ENCODE peak calls at places on chromosomes 5 and 9, in seven cellular contexts. K is A549; X is HFF-Myc; I is PC-9; A is fibroblast of mammary gland; E is CD8-positive, alpha-beta T cell; W is GM12865. O is an unnamed sample.

GRCh38 chr9:132982508-132982907 is 4.0 kb downstream of the GFI1B start:
- DNase-seq in K (no peak), X (no peak), I (no peak), A (no peak), E (no peak), W (no peak), O (no peak)

GRCh38 chr9:2725126-2725525 is 7.8 kb downstream of the KCNV2 start:
- DNase-seq in K (no peak), X (no peak), I (no peak), A (no peak), E (no peak), W (no peak), O (no peak)

GRCh38 chr5:150317048-150318003 is 14.6 kb upstream of the ARSI start:
- DNase-seq in K (peak), X (peak), I (peak), A (peak), E (no peak), W (no peak), O (peak)

GRCh38 chr9:106784076-106784475 is 78.9 kb upstream of the ZNF462 start:
- DNase-seq in K (no peak), X (no peak), I (no peak), A (no peak), E (no peak), W (no peak), O (no peak)

GRCh38 chr9:36888551-36888950 is 145.5 kb downstream of the PAX5 start:
- DNase-seq in K (no peak), X (no peak), I (no peak), A (no peak), E (no peak), W (no peak), O (no peak)

GRCh38 chr5:79971156-79971555 is 19.9 kb downstream of the MTX3 start:
- DNase-seq in K (no peak), X (peak), I (no peak), A (peak), E (no peak), W (no peak), O (peak)

GRCh38 chr5:136062563-136063274 is 33.9 kb downstream of the TGFBI start:
- DNase-seq in K (no peak), X (no peak), I (peak), A (peak), E (no peak), W (peak), O (no peak)

GRCh38 chr9:21454149-21454548 is 13.9 kb downstream of the IFNA1 start:
- DNase-seq in K (no peak), X (no peak), I (peak), A (peak), E (no peak), W (no peak), O (peak)

GRCh38 chr9:23851024-23851629 is 25.1 kb upstream of the ELAVL2 start:
- DNase-seq in K (peak), X (no peak), I (no peak), A (peak), E (no peak), W (no peak), O (no peak)

GRCh38 chr9:121888438-121888775 is 204.7 kb downstream of the TTLL11 start:
- DNase-seq in K (peak), X (peak), I (no peak), A (peak), E (no peak), W (no peak), O (peak)

GRCh38 chr5:141245250-141245717 is at the start of gene PCDHB15:
- DNase-seq in K (no peak), X (no peak), I (no peak), A (no peak), E (no peak), W (no peak), O (no peak)

GRCh38 chr9:70412678-70413426 is 1.6 kb downstream of the KLF9 start:
- DNase-seq in K (peak), X (no peak), I (no peak), A (peak), E (peak), W (no peak), O (peak)

GRCh38 chr5:175275748-175276147 is 168.2 kb downstream of the DRD1 start:
- DNase-seq in K (no peak), X (no peak), I (no peak), A (no peak), E (no peak), W (no peak), O (no peak)

GRCh38 chr5:174608631-174609097 is 115.7 kb upstream of the MSX2 start:
- DNase-seq in K (no peak), X (no peak), I (peak), A (no peak), E (no peak), W (no peak), O (no peak)

DNA sequence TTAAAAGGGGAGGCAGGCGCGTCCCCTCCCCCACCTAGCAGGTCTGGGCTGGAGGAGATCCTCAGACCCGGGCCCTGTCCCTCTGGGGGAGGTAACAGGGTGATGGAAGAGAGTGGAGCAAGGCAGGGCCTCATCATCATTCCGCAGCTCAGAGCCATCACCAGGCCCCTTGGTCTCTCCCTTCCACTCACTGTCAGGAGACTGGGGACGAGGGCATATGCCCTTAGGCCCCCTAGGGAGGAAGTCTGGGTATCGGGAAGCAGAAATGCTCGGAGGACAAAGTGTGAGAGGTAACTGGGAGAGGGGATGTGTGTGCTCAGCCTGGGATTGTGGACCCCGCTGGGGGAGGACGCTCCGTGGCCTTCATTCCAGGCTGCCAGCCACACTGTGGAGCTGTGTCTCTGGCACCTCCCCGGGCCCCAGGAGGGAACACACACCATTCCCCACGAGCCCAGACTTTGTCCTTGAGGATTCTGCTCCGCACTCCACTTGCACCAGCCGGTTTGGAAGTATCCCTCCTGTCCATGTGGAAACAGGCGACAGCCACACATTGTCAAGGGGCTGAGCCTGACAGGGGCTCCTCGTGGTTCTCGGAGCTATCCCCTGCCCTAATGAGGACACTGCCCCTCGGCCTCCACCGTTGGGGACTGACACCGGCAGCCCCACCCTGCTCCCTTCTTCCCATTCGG is 824 bp downstream of the REEP2 start:
- DNase-seq in K (no peak), X (no peak), I (no peak), A (no peak), E (no peak), W (no peak), O (peak)
- H3K4me3 ChIP-seq in K (peak), X (peak), I (peak), A (peak), E (peak), W (peak), O (peak)

GRCh38 chr5:113663879-113664278 is 150.4 kb downstream of the YTHDC2 start:
- DNase-seq in K (peak), X (peak), I (no peak), A (peak), E (no peak), W (peak), O (no peak)
- TF ChIP-seq CTCF in K (peak), X (peak), I (peak), A (no peak), E (no peak), W (peak), O (no peak)

DNA sequence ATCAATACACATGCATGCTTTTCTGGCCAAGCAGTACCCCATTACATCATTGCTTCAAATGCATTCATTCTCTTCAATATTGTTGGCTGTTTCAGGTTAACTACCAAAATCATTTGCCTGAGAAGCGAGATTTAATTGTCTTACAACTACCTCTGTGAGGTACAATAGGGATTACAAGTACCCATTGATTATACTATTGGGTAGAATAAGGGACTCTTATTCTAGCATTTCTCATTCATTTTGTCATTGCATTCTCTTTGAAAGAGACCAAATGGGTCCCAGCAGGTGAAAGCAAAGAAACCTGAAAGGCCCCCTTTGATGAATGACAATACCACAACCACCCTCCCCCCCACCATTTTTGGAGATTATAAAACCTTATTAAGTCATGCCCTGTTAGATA is 374.9 kb upstream of the CCNH start:
- DNase-seq in K (no peak), X (no peak), I (no peak), A (no peak), E (no peak), W (no peak), O (no peak)
- H3K4me3 ChIP-seq in K (no peak), X (no peak), I (no peak), A (no peak), E (no peak), W (no peak), O (no peak)

DNA sequence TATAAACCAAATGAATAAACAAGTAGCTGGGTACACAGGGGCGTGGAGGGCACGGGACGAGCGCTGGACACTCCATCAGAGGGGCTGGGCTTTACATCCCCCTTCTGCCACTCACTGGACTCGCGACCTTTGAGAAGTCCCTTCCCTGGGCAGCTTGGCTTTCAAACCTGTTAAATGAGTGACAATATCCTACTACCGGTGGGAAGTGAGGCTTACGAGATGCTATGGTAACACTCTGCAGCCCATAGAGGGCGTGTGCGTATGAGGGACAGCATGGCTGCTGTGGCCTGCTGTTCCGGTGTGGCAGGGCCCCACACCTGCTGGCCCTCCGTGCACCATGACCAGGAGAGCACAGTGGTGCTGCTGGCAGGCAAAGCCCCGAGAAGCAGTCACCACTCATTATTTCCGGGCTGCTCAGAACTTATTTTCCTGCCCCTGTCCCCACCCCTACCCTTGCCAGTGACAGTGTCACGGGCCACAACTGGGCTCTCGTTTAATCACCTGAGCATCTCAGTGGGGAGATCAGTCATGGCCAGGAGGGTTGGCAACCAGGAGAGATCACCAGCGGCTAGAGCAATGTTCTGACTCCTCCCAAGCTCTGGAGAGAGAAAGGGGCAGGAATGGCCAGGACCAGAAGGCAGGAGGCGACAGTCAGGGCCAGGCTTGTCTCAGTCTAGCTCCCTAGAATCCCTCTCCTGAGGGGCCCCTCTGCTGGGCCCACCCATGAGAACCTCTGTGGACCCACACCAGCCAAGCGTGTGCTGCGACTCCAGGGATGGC is 10.5 kb downstream of the CLTB start:
- DNase-seq in K (no peak), X (no peak), I (peak), A (no peak), E (no peak), W (no peak), O (no peak)
- TF ChIP-seq CTCF in K (peak), X (no peak), I (no peak), A (no peak), E (no peak), W (no peak), O (no peak)

DNA sequence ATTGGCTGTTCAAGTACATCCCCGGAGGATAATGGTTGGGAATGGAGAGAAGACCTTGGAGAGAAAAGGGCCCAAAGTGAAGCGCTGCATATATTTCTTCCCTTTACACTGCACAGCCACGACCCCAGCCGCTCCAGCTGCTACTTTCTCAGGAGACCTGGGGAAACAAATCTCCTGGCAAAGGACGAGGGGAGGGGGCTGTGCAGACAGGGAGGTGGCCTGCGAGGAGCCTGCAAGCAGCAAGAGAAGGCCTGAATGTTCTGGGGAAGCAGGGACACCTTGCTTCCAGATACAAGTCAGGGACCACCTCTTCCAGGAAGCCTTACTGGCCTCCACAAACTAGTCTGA is 739 bp upstream of the PDLIM4 start:
- DNase-seq in K (no peak), X (no peak), I (no peak), A (no peak), E (no peak), W (no peak), O (no peak)
- H3K4me3 ChIP-seq in K (no peak), X (peak), I (no peak), A (peak), E (no peak), W (no peak), O (peak)

GRCh38 chr5:157475432-157475831 is 15.4 kb downstream of the NIPAL4 start:
- DNase-seq in K (no peak), X (no peak), I (no peak), A (no peak), E (no peak), W (no peak), O (no peak)

GRCh38 chr5:157476699-157477408 is 16.8 kb downstream of the NIPAL4 start:
- DNase-seq in K (peak), X (peak), I (peak), A (peak), E (no peak), W (peak), O (peak)

GRCh38 chr5:157471709-157472108 is 11.7 kb downstream of the NIPAL4 start:
- DNase-seq in K (peak), X (no peak), I (no peak), A (peak), E (no peak), W (peak), O (no peak)

GRCh38 chr5:157470616-157471015 is 10.6 kb downstream of the NIPAL4 start:
- DNase-seq in K (no peak), X (no peak), I (no peak), A (no peak), E (no peak), W (no peak), O (no peak)

DNA sequence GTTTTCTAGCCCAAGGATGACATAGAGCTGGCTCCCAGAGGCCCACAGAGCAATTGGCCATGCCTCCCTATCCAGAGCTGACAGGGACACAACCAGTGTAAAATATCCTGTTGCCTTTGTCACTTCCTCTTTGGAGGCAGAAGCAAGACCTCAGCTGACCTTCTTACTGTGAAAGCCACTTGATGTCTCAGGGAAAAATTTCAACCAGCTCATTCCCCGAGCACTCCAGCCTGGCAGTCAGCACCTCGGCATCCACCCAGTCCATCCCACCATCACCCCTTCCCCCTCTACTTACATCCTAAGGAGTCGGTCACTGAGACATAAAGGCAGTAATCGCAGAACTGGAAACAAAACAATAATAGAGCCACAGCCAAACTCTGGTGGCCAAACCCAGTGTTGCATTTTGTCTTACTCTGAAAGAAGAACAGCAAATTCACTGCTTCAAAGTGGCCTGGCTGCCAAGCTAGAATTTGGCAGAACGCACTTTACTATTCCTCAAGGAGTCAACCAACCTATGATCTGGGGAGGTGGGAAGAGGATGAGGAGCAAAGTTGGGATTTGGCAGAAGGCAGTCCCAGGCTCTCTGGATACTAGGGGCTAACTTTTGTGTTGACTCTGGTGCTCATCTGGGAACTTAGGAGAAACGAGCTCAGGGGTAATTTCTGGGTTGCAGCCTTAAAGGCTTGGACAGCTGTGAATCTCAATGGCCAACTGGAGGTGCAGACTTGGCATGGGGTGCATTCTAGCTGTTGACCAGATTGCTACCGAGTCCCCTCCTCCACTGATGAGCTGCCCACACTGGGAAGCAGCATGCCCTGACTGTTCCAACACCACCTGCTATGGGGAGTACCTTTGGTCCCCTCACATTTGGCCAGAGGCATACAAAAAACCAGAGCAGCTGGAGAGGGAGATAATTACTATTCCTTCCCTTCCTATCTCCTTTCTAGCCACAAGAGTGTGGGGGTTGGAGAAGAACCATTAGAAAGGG is 13.7 kb downstream of the NIPAL4 start:
- DNase-seq in K (no peak), X (no peak), I (no peak), A (no peak), E (no peak), W (no peak), O (peak)
- TF ChIP-seq CTCF in K (no peak), X (no peak), I (no peak), A (peak), E (no peak), W (no peak), O (no peak)

GRCh38 chr5:40679071-40679997 is at the start of gene PTGER4:
- DNase-seq in K (peak), X (peak), I (peak), A (peak), E (peak), W (peak), O (peak)

GRCh38 chr5:40679998-40680681 is 425 bp downstream of the PTGER4 start:
- DNase-seq in K (no peak), X (no peak), I (no peak), A (no peak), E (no peak), W (no peak), O (no peak)

GRCh38 chr5:40677456-40677855 is 2.3 kb upstream of the PTGER4 start:
- DNase-seq in K (no peak), X (no peak), I (no peak), A (no peak), E (no peak), W (no peak), O (no peak)

GRCh38 chr5:40676643-40677333 is 2.9 kb upstream of the PTGER4 start:
- DNase-seq in K (no peak), X (peak), I (peak), A (peak), E (no peak), W (no peak), O (peak)

GRCh38 chr5:40678021-40678939 is 1.4 kb upstream of the PTGER4 start:
- DNase-seq in K (no peak), X (no peak), I (peak), A (no peak), E (no peak), W (peak), O (no peak)
- H3K4me3 ChIP-seq in K (peak), X (peak), I (peak), A (peak), E (peak), W (no peak), O (peak)

DNA sequence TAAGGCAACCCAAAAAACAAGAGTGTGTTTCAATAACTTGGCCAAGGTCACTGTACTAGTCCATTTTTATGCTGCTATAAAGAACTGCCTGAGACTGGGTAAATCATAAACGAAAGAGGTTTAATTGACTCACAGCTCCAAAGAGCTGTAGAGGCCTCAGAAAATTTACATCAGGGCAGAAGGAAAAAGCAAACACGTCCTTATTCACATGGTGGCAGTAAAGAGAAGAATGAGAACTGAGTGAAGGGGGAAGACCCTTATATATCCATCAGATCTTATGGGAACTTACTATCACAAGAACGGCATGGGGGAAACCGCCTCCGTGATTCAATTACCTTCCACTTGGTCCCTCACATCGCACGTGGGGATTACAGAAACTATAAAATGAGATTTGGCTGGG is 64.3 kb upstream of the CAMK4 start:
- DNase-seq in K (no peak), X (no peak), I (no peak), A (no peak), E (no peak), W (peak), O (no peak)
- TF ChIP-seq CTCF in K (no peak), X (no peak), I (no peak), A (no peak), E (no peak), W (no peak), O (no peak)

O was measured in foreskin fibroblast.